ENCODE peak calls at places on chromosomes 1 and 21, in four cellular contexts. One of them, this sample, is unnamed.

GRCh38 chr21:38699048-38699447 is 106.7 kb upstream of the ETS2 start:
- DNase-seq in WTC11: peak; percentile 59
- DNase-seq in K562: peak; percentile 34
- DNase-seq in HepG2: peak; percentile 19
- DNase-seq in this sample: peak; percentile 33

GRCh38 chr1:20787775-20788488 is 825 bp upstream of the HP1BP3 start:
- DNase-seq in WTC11: no peak
- DNase-seq in K562: peak; percentile 58
- DNase-seq in HepG2: peak; percentile 60
- DNase-seq in this sample: peak; percentile 28

GRCh38 chr1:222334026-222334680 is 213.8 kb downstream of the HHIPL2 start:
- DNase-seq in WTC11: no peak
- DNase-seq in K562: no peak
- DNase-seq in HepG2: no peak
- DNase-seq in this sample: no peak

GRCh38 chr21:34553199-34553952 is 41.4 kb upstream of the KCNE1 start:
- DNase-seq in WTC11: no peak
- DNase-seq in K562: no peak
- DNase-seq in HepG2: no peak
- DNase-seq in this sample: no peak

GRCh38 chr1:157992031-157992568 is 1.3 kb upstream of the KIRREL1 start:
- DNase-seq in WTC11: peak; percentile 77
- DNase-seq in K562: peak; percentile 62
- DNase-seq in HepG2: peak; percentile 13
- DNase-seq in this sample: peak; percentile 76

GRCh38 chr1:155081472-155082300 is 3.0 kb downstream of the EFNA3 start:
- DNase-seq in WTC11: peak; percentile 41
- DNase-seq in K562: no peak
- DNase-seq in HepG2: no peak
- DNase-seq in this sample: no peak

GRCh38 chr1:202642619-202643291 is 67.5 kb downstream of the SYT2 start:
- DNase-seq in WTC11: no peak
- DNase-seq in K562: no peak
- DNase-seq in HepG2: no peak
- DNase-seq in this sample: no peak

GRCh38 chr1:54324031-54324654 is 82.1 kb downstream of the SSBP3 start:
- DNase-seq in WTC11: no peak
- DNase-seq in K562: peak; percentile 55
- DNase-seq in HepG2: no peak
- DNase-seq in this sample: no peak

GRCh38 chr1:197374428-197374827 is 106.4 kb downstream of the CRB1 start:
- DNase-seq in WTC11: no peak
- DNase-seq in K562: no peak
- DNase-seq in HepG2: no peak
- DNase-seq in this sample: no peak

GRCh38 chr1:26787381-26787705 is 407 bp upstream of the PIGV start:
- DNase-seq in WTC11: no peak
- DNase-seq in K562: peak; percentile 54
- DNase-seq in HepG2: no peak
- DNase-seq in this sample: no peak

GRCh38 chr1:152148991-152149390 is 10.0 kb downstream of the RPTN start:
- DNase-seq in WTC11: no peak
- DNase-seq in K562: no peak
- DNase-seq in HepG2: no peak
- DNase-seq in this sample: no peak

GRCh38 chr1:243799908-243800307 is 50.1 kb downstream of the AKT3 start:
- DNase-seq in WTC11: no peak
- DNase-seq in K562: no peak
- DNase-seq in HepG2: no peak
- DNase-seq in this sample: no peak

GRCh38 chr1:27342778-27343638 is 1.2 kb downstream of the SYTL1 start:
- DNase-seq in WTC11: peak; percentile 39
- DNase-seq in K562: peak; percentile 64
- DNase-seq in HepG2: peak; percentile 52
- DNase-seq in this sample: no peak

GRCh38 chr21:38474124-38474523 is 24.2 kb downstream of the ERG start:
- DNase-seq in WTC11: no peak
- DNase-seq in K562: no peak
- DNase-seq in HepG2: no peak
- DNase-seq in this sample: no peak

GRCh38 chr1:167871331-167871730 is 42.6 kb downstream of the ADCY10 start:
- DNase-seq in WTC11: no peak
- DNase-seq in K562: no peak
- DNase-seq in HepG2: no peak
- DNase-seq in this sample: no peak

GRCh38 chr1:21263653-21264225 is 26.5 kb downstream of the ECE1 start:
- DNase-seq in WTC11: no peak
- DNase-seq in K562: no peak
- DNase-seq in HepG2: no peak
- DNase-seq in this sample: no peak

GRCh38 chr1:156213644-156213966 is 798 bp downstream of the PMF1 start:
- DNase-seq in WTC11: no peak
- DNase-seq in K562: peak; percentile 44
- DNase-seq in HepG2: no peak
- DNase-seq in this sample: peak; percentile 45

GRCh38 chr21:44914176-44914874 is 6.4 kb downstream of the ITGB2 start:
- DNase-seq in WTC11: no peak
- DNase-seq in K562: no peak
- DNase-seq in HepG2: peak; percentile 41
- DNase-seq in this sample: no peak

GRCh38 chr1:234212764-234213406 is 160.4 kb upstream of the COA6 start:
- DNase-seq in WTC11: peak; percentile 43
- DNase-seq in K562: peak; percentile 68
- DNase-seq in HepG2: peak; percentile 53
- DNase-seq in this sample: peak; percentile 73

GRCh38 chr1:82695443-82695842 is 894.7 kb downstream of the ADGRL2 start:
- DNase-seq in WTC11: no peak
- DNase-seq in K562: no peak
- DNase-seq in HepG2: no peak
- DNase-seq in this sample: no peak

GRCh38 chr21:31526040-31526439 is 133.5 kb upstream of the SOD1 start:
- DNase-seq in WTC11: no peak
- DNase-seq in K562: no peak
- DNase-seq in HepG2: no peak
- DNase-seq in this sample: no peak

GRCh38 chr1:53771648-53772047 is 32.7 kb upstream of the GLIS1 start:
- DNase-seq in WTC11: no peak
- DNase-seq in K562: no peak
- DNase-seq in HepG2: no peak
- DNase-seq in this sample: no peak

GRCh38 chr1:44377925-44378784 is 23.1 kb upstream of the ERI3 start:
- DNase-seq in WTC11: peak; percentile 76
- DNase-seq in K562: peak; percentile 60
- DNase-seq in HepG2: peak; percentile 67
- DNase-seq in this sample: peak; percentile 76

GRCh38 chr1:28370220-28371010 is 875 bp downstream of the PHACTR4 start:
- DNase-seq in WTC11: no peak
- DNase-seq in K562: no peak
- DNase-seq in HepG2: no peak
- DNase-seq in this sample: peak; percentile 68

GRCh38 chr1:184691719-184692324 is 62.8 kb downstream of the EDEM3 start:
- DNase-seq in WTC11: no peak
- DNase-seq in K562: no peak
- DNase-seq in HepG2: peak; percentile 24
- DNase-seq in this sample: peak; percentile 60

GRCh38 chr1:16449666-16450065 is 9.1 kb downstream of the NECAP2 start:
- DNase-seq in WTC11: no peak
- DNase-seq in K562: no peak
- DNase-seq in HepG2: no peak
- DNase-seq in this sample: no peak

GRCh38 chr1:55695553-55695952 is 480.4 kb upstream of the USP24 start:
- DNase-seq in WTC11: no peak
- DNase-seq in K562: no peak
- DNase-seq in HepG2: no peak
- DNase-seq in this sample: no peak

GRCh38 chr1:74508449-74508848 is 4.0 kb downstream of the LRRC53 start:
- DNase-seq in WTC11: no peak
- DNase-seq in K562: no peak
- DNase-seq in HepG2: no peak
- DNase-seq in this sample: no peak

GRCh38 chr1:21261551-21262281 is 28.5 kb downstream of the ECE1 start:
- DNase-seq in WTC11: no peak
- DNase-seq in K562: peak; percentile 71
- DNase-seq in HepG2: no peak
- DNase-seq in this sample: no peak

GRCh38 chr1:179038528-179039281 is 13.0 kb downstream of the FAM20B start:
- DNase-seq in WTC11: no peak
- DNase-seq in K562: no peak
- DNase-seq in HepG2: no peak
- DNase-seq in this sample: no peak

GRCh38 chr21:17460094-17460493 is 52.7 kb upstream of the CXADR start:
- DNase-seq in WTC11: no peak
- DNase-seq in K562: no peak
- DNase-seq in HepG2: no peak
- DNase-seq in this sample: no peak

GRCh38 chr1:206608108-206608698 is 4.1 kb downstream of the EIF2D start:
- DNase-seq in WTC11: peak; percentile 57
- DNase-seq in K562: peak; percentile 55
- DNase-seq in HepG2: peak; percentile 30
- DNase-seq in this sample: peak; percentile 66

GRCh38 chr1:240658312-240658975 is 46.5 kb upstream of the GREM2 start:
- DNase-seq in WTC11: no peak
- DNase-seq in K562: no peak
- DNase-seq in HepG2: no peak
- DNase-seq in this sample: no peak

GRCh38 chr1:224432141-224432540 is 2.5 kb downstream of the WDR26 start:
- DNase-seq in WTC11: no peak
- DNase-seq in K562: no peak
- DNase-seq in HepG2: no peak
- DNase-seq in this sample: no peak

GRCh38 chr1:18956189-18957135 is at the start of gene IFFO2:
- DNase-seq in WTC11: peak; percentile 99
- DNase-seq in K562: peak; percentile 100
- DNase-seq in HepG2: peak; percentile 85
- DNase-seq in this sample: peak; percentile 100

GRCh38 chr1:98975113-98975512 is 29.5 kb downstream of the PLPPR5 start:
- DNase-seq in WTC11: no peak
- DNase-seq in K562: no peak
- DNase-seq in HepG2: peak; percentile 3
- DNase-seq in this sample: no peak

GRCh38 chr1:228953207-228953606 is 217.9 kb downstream of the RHOU start:
- DNase-seq in WTC11: no peak
- DNase-seq in K562: no peak
- DNase-seq in HepG2: no peak
- DNase-seq in this sample: no peak

GRCh38 chr21:38878394-38879179 is 72.9 kb downstream of the ETS2 start:
- DNase-seq in WTC11: no peak
- DNase-seq in K562: no peak
- DNase-seq in HepG2: no peak
- DNase-seq in this sample: no peak

GRCh38 chr1:71521655-71522264 is 440.9 kb upstream of the ZRANB2 start:
- DNase-seq in WTC11: peak; percentile 23
- DNase-seq in K562: no peak
- DNase-seq in HepG2: peak; percentile 2
- DNase-seq in this sample: peak; percentile 28

DNA sequence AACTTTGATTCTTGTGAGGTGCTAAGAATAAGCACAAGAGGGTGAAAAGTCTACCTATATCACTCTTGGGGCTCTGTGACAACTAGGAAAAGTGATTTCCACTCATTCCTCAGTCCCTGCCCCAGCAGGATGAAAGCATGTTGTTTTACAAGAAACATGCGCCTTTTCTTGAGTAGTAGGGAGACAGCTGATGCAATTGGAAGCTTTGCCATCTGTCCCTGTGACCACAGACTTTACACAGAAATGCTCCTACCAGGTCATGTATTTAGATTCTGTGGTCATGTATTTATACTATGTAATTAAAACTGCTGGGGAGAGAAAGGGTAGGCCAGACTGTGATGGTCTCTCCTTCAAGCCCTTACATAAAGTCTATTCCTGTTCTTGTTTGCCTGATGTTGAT is 445.5 kb downstream of the PTPRC start:
- DNase-seq in WTC11: no peak
- DNase-seq in K562: no peak
- DNase-seq in HepG2: no peak
- DNase-seq in this sample: no peak
- TF ChIP-seq ELF4 in WTC11: no peak
- TF ChIP-seq ELF4 in K562: no peak
- TF ChIP-seq ELF4 in HepG2: no peak
- TF ChIP-seq ELF4 in this sample: no peak

DNA sequence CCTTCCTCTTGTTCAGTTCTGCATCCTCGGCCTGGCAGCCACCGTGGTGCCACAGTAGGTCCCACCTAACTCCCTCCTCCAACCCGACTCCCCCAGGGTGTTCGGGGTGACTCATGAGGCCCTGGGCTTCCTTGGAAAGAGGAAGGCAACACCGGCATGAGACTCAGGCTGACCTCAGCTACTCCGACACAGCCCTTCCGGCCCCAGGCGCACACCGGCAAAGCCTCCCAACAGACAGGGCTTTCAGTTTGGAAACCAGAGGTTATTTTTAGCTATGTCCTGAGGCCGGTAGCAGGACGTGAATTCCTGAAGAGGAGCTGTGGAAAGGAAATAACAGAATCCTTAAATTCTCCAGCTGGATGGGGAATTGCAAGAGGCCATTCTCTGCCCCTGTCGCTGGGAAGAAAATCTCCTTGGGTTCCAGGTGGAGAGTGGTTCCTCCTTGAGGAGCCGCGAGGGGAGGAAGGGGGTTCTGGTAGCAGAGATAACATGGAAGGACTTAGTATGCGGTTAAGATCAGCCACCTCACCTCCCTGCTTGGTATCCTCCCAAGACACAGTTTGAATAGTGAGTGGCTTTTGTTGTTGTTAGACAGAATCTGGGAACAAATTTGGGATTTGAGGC is 24.4 kb downstream of the PLXNA2 start:
- DNase-seq in WTC11: no peak
- DNase-seq in K562: peak; percentile 96
- DNase-seq in HepG2: no peak
- DNase-seq in this sample: no peak
- TF ChIP-seq ELF4 in WTC11: no peak
- TF ChIP-seq ELF4 in K562: no peak
- TF ChIP-seq ELF4 in HepG2: no peak
- TF ChIP-seq ELF4 in this sample: no peak

GRCh38 chr1:161073474-161074121 is 3.9 kb upstream of the ARHGAP30 start:
- DNase-seq in WTC11: no peak
- DNase-seq in K562: no peak
- DNase-seq in HepG2: peak; percentile 50
- DNase-seq in this sample: no peak
- TF ChIP-seq ELF4 in WTC11: no peak
- TF ChIP-seq ELF4 in K562: no peak
- TF ChIP-seq ELF4 in HepG2: no peak
- TF ChIP-seq ELF4 in this sample: no peak

GRCh38 chr1:109790735-109791494 is 27.2 kb upstream of the EPS8L3 start:
- DNase-seq in WTC11: peak; percentile 53
- DNase-seq in K562: peak; percentile 70
- DNase-seq in HepG2: peak; percentile 70
- DNase-seq in this sample: peak; percentile 69
- TF ChIP-seq ELF4 in WTC11: no peak
- TF ChIP-seq ELF4 in K562: no peak
- TF ChIP-seq ELF4 in HepG2: no peak
- TF ChIP-seq ELF4 in this sample: no peak

This sample was measured in HEK293T.